ENCODE peak calls at places on chromosomes 7 and 10, in eight cellular contexts. One of them, this sample, is unnamed.

GRCh38 chr10:119611433-119611832 is 14.7 kb upstream of the TIAL1 start:
- DNase-seq in IMR-90: no peak
- DNase-seq in A549: no peak
- DNase-seq in sigmoid colon: no peak
- DNase-seq in Peyer's patch: no peak
- DNase-seq in heart left ventricle: no peak
- DNase-seq in H1: no peak
- DNase-seq in adrenal gland: no peak
- DNase-seq in this sample: no peak

GRCh38 chr10:83459124-83459523 is 680.2 kb upstream of the GHITM start:
- DNase-seq in IMR-90: no peak
- DNase-seq in A549: no peak
- DNase-seq in sigmoid colon: no peak
- DNase-seq in Peyer's patch: no peak
- DNase-seq in heart left ventricle: no peak
- DNase-seq in H1: no peak
- DNase-seq in adrenal gland: no peak
- DNase-seq in this sample: no peak

GRCh38 chr10:89563861-89564478 is 28.6 kb upstream of the SLC16A12 start:
- DNase-seq in IMR-90: peak; percentile 60
- DNase-seq in A549: peak; percentile 37
- DNase-seq in sigmoid colon: no peak
- DNase-seq in Peyer's patch: no peak
- DNase-seq in heart left ventricle: no peak
- DNase-seq in H1: no peak
- DNase-seq in adrenal gland: no peak
- DNase-seq in this sample: peak; percentile 21

GRCh38 chr10:96747734-96748550 is 27.6 kb upstream of the PIK3AP1 start:
- DNase-seq in IMR-90: no peak
- DNase-seq in A549: no peak
- DNase-seq in sigmoid colon: no peak
- DNase-seq in Peyer's patch: no peak
- DNase-seq in heart left ventricle: no peak
- DNase-seq in H1: no peak
- DNase-seq in adrenal gland: no peak
- DNase-seq in this sample: no peak

GRCh38 chr10:22230331-22230833 is 12.6 kb upstream of the EBLN1 start:
- DNase-seq in IMR-90: peak; percentile 29
- DNase-seq in A549: peak; percentile 46
- DNase-seq in sigmoid colon: no peak
- DNase-seq in Peyer's patch: no peak
- DNase-seq in heart left ventricle: no peak
- DNase-seq in H1: no peak
- DNase-seq in adrenal gland: no peak
- DNase-seq in this sample: no peak

GRCh38 chr10:77643795-77644468 is 6.3 kb upstream of the KCNMA1 start:
- DNase-seq in IMR-90: peak; percentile 73
- DNase-seq in A549: peak; percentile 71
- DNase-seq in sigmoid colon: no peak
- DNase-seq in Peyer's patch: no peak
- DNase-seq in heart left ventricle: no peak
- DNase-seq in H1: peak; percentile 63
- DNase-seq in adrenal gland: peak; percentile 58
- DNase-seq in this sample: peak; percentile 59

GRCh38 chr10:74093530-74094164 is 57.0 kb downstream of the AP3M1 start:
- DNase-seq in IMR-90: no peak
- DNase-seq in A549: no peak
- DNase-seq in sigmoid colon: no peak
- DNase-seq in Peyer's patch: no peak
- DNase-seq in heart left ventricle: no peak
- DNase-seq in H1: no peak
- DNase-seq in adrenal gland: no peak
- DNase-seq in this sample: no peak

GRCh38 chr10:99730026-99730425 is 1.9 kb downstream of the COX15 start:
- DNase-seq in IMR-90: peak; percentile 70
- DNase-seq in A549: no peak
- DNase-seq in sigmoid colon: no peak
- DNase-seq in Peyer's patch: no peak
- DNase-seq in heart left ventricle: no peak
- DNase-seq in H1: no peak
- DNase-seq in adrenal gland: no peak
- DNase-seq in this sample: no peak

GRCh38 chr7:132030161-132030568 is 473.7 kb upstream of the PODXL start:
- DNase-seq in IMR-90: no peak
- DNase-seq in A549: no peak
- DNase-seq in sigmoid colon: no peak
- DNase-seq in Peyer's patch: peak; percentile 55
- DNase-seq in heart left ventricle: peak; percentile 58
- DNase-seq in H1: no peak
- DNase-seq in adrenal gland: peak; percentile 86
- DNase-seq in this sample: no peak

GRCh38 chr10:3668276-3668960 is 116.6 kb downstream of the KLF6 start:
- DNase-seq in IMR-90: peak; percentile 84
- DNase-seq in A549: no peak
- DNase-seq in sigmoid colon: no peak
- DNase-seq in Peyer's patch: no peak
- DNase-seq in heart left ventricle: no peak
- DNase-seq in H1: peak; percentile 59
- DNase-seq in adrenal gland: peak; percentile 28
- DNase-seq in this sample: no peak

GRCh38 chr10:68963151-68963550 is 7.2 kb downstream of the DDX21 start:
- DNase-seq in IMR-90: no peak
- DNase-seq in A549: no peak
- DNase-seq in sigmoid colon: no peak
- DNase-seq in Peyer's patch: no peak
- DNase-seq in heart left ventricle: no peak
- DNase-seq in H1: no peak
- DNase-seq in adrenal gland: no peak
- DNase-seq in this sample: no peak

GRCh38 chr7:116499168-116500070 is at the start of gene CAV2:
- DNase-seq in IMR-90: peak; percentile 48
- DNase-seq in A549: peak; percentile 61
- DNase-seq in sigmoid colon: peak; percentile 81
- DNase-seq in Peyer's patch: peak; percentile 82
- DNase-seq in heart left ventricle: peak; percentile 87
- DNase-seq in H1: peak; percentile 69
- DNase-seq in adrenal gland: peak; percentile 51
- DNase-seq in this sample: peak; percentile 61

GRCh38 chr7:30113144-30113543 is 21.6 kb upstream of the MTURN start:
- DNase-seq in IMR-90: no peak
- DNase-seq in A549: no peak
- DNase-seq in sigmoid colon: no peak
- DNase-seq in Peyer's patch: no peak
- DNase-seq in heart left ventricle: no peak
- DNase-seq in H1: no peak
- DNase-seq in adrenal gland: no peak
- DNase-seq in this sample: no peak

GRCh38 chr10:76133597-76134255 is 702.3 kb downstream of the LRMDA start:
- DNase-seq in IMR-90: no peak
- DNase-seq in A549: no peak
- DNase-seq in sigmoid colon: no peak
- DNase-seq in Peyer's patch: no peak
- DNase-seq in heart left ventricle: no peak
- DNase-seq in H1: no peak
- DNase-seq in adrenal gland: no peak
- DNase-seq in this sample: no peak

GRCh38 chr7:91082038-91082437 is 182.2 kb upstream of the FZD1 start:
- DNase-seq in IMR-90: peak; percentile 73
- DNase-seq in A549: no peak
- DNase-seq in sigmoid colon: no peak
- DNase-seq in Peyer's patch: no peak
- DNase-seq in heart left ventricle: no peak
- DNase-seq in H1: no peak
- DNase-seq in adrenal gland: no peak
- DNase-seq in this sample: no peak

GRCh38 chr10:124798364-124798763 is 3.3 kb upstream of the ABRAXAS2 start:
- DNase-seq in IMR-90: no peak
- DNase-seq in A549: no peak
- DNase-seq in sigmoid colon: no peak
- DNase-seq in Peyer's patch: no peak
- DNase-seq in heart left ventricle: no peak
- DNase-seq in H1: no peak
- DNase-seq in adrenal gland: no peak
- DNase-seq in this sample: no peak

GRCh38 chr10:125154529-125154928 is 5.8 kb downstream of the CTBP2 start:
- DNase-seq in IMR-90: no peak
- DNase-seq in A549: no peak
- DNase-seq in sigmoid colon: peak; percentile 19
- DNase-seq in Peyer's patch: peak; percentile 21
- DNase-seq in heart left ventricle: no peak
- DNase-seq in H1: no peak
- DNase-seq in adrenal gland: peak; percentile 8
- DNase-seq in this sample: no peak

GRCh38 chr7:70612811-70613210 is 519.1 kb upstream of the GALNT17 start:
- DNase-seq in IMR-90: no peak
- DNase-seq in A549: no peak
- DNase-seq in sigmoid colon: no peak
- DNase-seq in Peyer's patch: no peak
- DNase-seq in heart left ventricle: no peak
- DNase-seq in H1: no peak
- DNase-seq in adrenal gland: no peak
- DNase-seq in this sample: no peak

GRCh38 chr7:11474902-11475585 is 357.0 kb downstream of the THSD7A start:
- DNase-seq in IMR-90: no peak
- DNase-seq in A549: no peak
- DNase-seq in sigmoid colon: no peak
- DNase-seq in Peyer's patch: no peak
- DNase-seq in heart left ventricle: no peak
- DNase-seq in H1: no peak
- DNase-seq in adrenal gland: no peak
- DNase-seq in this sample: no peak

DNA sequence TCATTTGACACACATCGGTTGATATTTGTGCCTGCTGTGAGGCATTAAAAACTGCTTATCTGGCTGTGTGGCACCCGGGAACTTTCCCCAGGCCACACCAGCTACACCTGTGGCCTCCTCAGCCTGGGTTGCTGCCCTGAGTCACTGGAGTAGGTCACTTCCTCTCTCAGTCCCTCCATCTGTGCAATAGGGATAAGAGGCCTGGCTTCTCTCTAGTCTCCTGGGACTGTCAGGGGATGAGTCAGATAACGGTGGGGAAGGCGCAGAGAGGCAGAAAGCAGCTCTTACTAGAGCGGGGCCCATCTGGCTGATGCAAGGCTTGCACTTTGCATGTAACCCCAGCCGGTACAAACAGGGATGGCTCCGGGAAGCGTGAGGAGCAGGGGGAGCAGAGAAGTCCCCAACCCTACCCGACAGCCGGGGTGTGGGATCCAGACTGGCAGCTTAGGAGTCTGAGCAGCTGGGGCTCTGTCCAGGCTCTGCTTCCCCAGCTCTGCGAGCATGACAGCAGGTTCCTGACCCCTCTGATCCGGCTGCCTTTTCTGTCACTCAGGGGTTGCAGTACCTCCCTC is 34.0 kb downstream of the DNAJB12 start:
- DNase-seq in IMR-90: peak; percentile 99
- DNase-seq in A549: peak; percentile 95
- DNase-seq in sigmoid colon: peak; percentile 96
- DNase-seq in Peyer's patch: peak; percentile 58
- DNase-seq in heart left ventricle: peak; percentile 69
- DNase-seq in H1: peak; percentile 76
- DNase-seq in adrenal gland: peak; percentile 91
- DNase-seq in this sample: peak; percentile 100
- TF ChIP-seq POLR2A in IMR-90: peak; percentile 76
- TF ChIP-seq POLR2A in A549: peak; percentile 47
- TF ChIP-seq POLR2A in sigmoid colon: no peak
- TF ChIP-seq POLR2A in Peyer's patch: no peak
- TF ChIP-seq POLR2A in heart left ventricle: peak; percentile 33
- TF ChIP-seq POLR2A in H1: no peak
- TF ChIP-seq POLR2A in adrenal gland: peak; percentile 47
- TF ChIP-seq POLR2A in this sample: no peak

DNA sequence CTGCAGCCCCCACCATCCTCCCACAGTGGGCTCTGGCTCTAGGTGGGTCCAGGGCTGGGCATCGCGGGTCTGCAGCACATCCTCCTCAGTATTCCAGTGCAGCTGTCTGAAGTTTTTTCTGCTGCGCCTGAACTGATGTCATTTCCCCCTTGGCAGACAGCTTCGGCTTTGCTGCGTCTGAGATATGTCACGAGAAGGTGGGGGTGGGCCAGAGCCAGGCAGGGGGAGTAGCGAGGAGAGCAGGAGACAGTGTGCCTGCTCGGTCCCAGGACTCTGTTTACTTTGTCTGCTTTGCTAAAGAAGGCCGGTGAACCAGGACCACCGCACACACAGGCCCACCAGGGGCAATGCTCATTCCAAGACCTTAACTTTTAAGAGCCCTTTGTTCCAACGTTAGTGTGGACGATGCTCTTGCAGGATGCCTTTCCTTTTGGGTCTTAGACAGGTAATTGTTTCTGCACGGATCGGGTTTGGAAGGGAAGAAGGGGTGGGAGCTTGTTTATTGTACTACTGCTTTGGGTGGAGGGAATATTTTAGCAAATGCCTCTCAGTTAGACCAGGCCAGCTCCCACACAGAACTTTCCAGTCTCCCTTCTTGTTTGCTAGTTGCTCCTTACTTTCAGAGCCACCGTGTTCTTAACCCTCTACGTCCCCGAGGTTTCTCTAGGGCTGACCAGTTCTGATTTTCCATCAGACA is 32.4 kb downstream of the WBP1L start:
- DNase-seq in IMR-90: peak; percentile 91
- DNase-seq in A549: no peak
- DNase-seq in sigmoid colon: peak; percentile 97
- DNase-seq in Peyer's patch: no peak
- DNase-seq in heart left ventricle: peak; percentile 94
- DNase-seq in H1: no peak
- DNase-seq in adrenal gland: peak; percentile 90
- DNase-seq in this sample: no peak
- TF ChIP-seq POLR2A in IMR-90: no peak
- TF ChIP-seq POLR2A in A549: no peak
- TF ChIP-seq POLR2A in sigmoid colon: peak; percentile 79
- TF ChIP-seq POLR2A in Peyer's patch: peak; percentile 26
- TF ChIP-seq POLR2A in heart left ventricle: peak; percentile 85
- TF ChIP-seq POLR2A in H1: no peak
- TF ChIP-seq POLR2A in adrenal gland: peak; percentile 49
- TF ChIP-seq POLR2A in this sample: peak; percentile 18

GRCh38 chr7:56063882-56064625 is at the start of gene SUMF2:
- DNase-seq in IMR-90: peak; percentile 83
- DNase-seq in A549: peak; percentile 98
- DNase-seq in sigmoid colon: peak; percentile 94
- DNase-seq in Peyer's patch: peak; percentile 93
- DNase-seq in heart left ventricle: peak; percentile 93
- DNase-seq in H1: peak; percentile 93
- DNase-seq in adrenal gland: peak; percentile 92
- DNase-seq in this sample: peak; percentile 99
- TF ChIP-seq POLR2A in IMR-90: peak; percentile 64
- TF ChIP-seq POLR2A in A549: peak; percentile 96
- TF ChIP-seq POLR2A in sigmoid colon: peak; percentile 87
- TF ChIP-seq POLR2A in Peyer's patch: peak; percentile 79
- TF ChIP-seq POLR2A in heart left ventricle: peak; percentile 83
- TF ChIP-seq POLR2A in H1: peak; percentile 85
- TF ChIP-seq POLR2A in adrenal gland: peak; percentile 75
- TF ChIP-seq POLR2A in this sample: peak; percentile 99

DNA sequence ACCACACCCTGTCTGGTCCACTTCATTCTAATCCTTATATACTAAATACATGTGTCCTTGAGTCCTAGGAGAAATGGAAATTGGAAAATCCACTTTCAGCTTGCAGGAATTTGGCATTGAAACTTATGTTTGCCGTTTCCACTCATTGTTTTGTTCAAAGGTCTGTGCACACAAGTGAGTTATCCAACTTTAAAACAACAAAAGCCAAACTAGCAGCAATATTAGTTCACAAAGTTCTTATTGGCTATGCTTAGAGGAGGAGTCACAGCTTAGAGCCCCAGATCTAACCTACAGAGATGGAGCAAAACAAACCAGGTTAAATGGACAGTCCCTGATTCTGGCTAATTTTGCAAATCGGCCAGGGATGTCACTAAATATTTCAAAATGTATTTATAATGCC is 44.6 kb upstream of the AFAP1L2 start:
- DNase-seq in IMR-90: no peak
- DNase-seq in A549: no peak
- DNase-seq in sigmoid colon: no peak
- DNase-seq in Peyer's patch: no peak
- DNase-seq in heart left ventricle: no peak
- DNase-seq in H1: no peak
- DNase-seq in adrenal gland: no peak
- DNase-seq in this sample: no peak
- TF ChIP-seq POLR2A in IMR-90: no peak
- TF ChIP-seq POLR2A in A549: no peak
- TF ChIP-seq POLR2A in sigmoid colon: no peak
- TF ChIP-seq POLR2A in Peyer's patch: no peak
- TF ChIP-seq POLR2A in heart left ventricle: no peak
- TF ChIP-seq POLR2A in H1: no peak
- TF ChIP-seq POLR2A in adrenal gland: no peak
- TF ChIP-seq POLR2A in this sample: no peak

This sample was measured in H54.